ENCODE peak calls at places on chromosome 22, in five cellular contexts. E is GM12878, J is sigmoid colon, N is heart left ventricle, L is testis. K is an unnamed sample. For H3K9me3, the result is how much of the 10 kb centered on the place peaks cover.

GRCh38 chr22:20663137-20663828 is 110.6 kb upstream of the SERPIND1 start:
- DNase-seq in E (no peak), J (no peak), N (no peak), L (no peak), K (no peak)

GRCh38 chr22:42365337-42365865 is 66.8 kb downstream of the NFAM1 start:
- DNase-seq in E (no peak), J (peak), N (no peak), L (peak), K (peak)

GRCh38 chr22:44426981-44427380 is 71.1 kb downstream of the RTL6 start:
- DNase-seq in E (no peak), J (peak), N (no peak), L (no peak), K (no peak)

GRCh38 chr22:47370448-47371262 is 608.2 kb downstream of the TBC1D22A start:
- DNase-seq in E (no peak), J (no peak), N (no peak), L (peak), K (no peak)

GRCh38 chr22:31929126-31929928 is 15.0 kb upstream of the YWHAH start:
- DNase-seq in E (no peak), J (no peak), N (peak), L (no peak), K (no peak)

GRCh38 chr22:39292561-39293074 is 26.8 kb downstream of the RPL3 start:
- DNase-seq in E (no peak), J (peak), N (peak), L (peak), K (peak)

GRCh38 chr22:45159652-45160462 is 3.9 kb upstream of the NUP50 start:
- DNase-seq in E (no peak), J (no peak), N (no peak), L (no peak), K (peak)

GRCh38 chr22:43289976-43290663 is 53.1 kb downstream of the SCUBE1 start:
- DNase-seq in E (no peak), J (peak), N (peak), L (peak), K (peak)

GRCh38 chr22:47295982-47296381 is 533.5 kb downstream of the TBC1D22A start:
- DNase-seq in E (no peak), J (no peak), N (no peak), L (peak), K (no peak)

GRCh38 chr22:21762712-21763581 is 27.4 kb upstream of the YPEL1 start:
- DNase-seq in E (no peak), J (no peak), N (no peak), L (no peak), K (no peak)

GRCh38 chr22:41341012-41341411 is 39.7 kb downstream of the ZC3H7B start:
- DNase-seq in E (no peak), J (no peak), N (no peak), L (no peak), K (no peak)

GRCh38 chr22:41340357-41340756 is 39.0 kb downstream of the ZC3H7B start:
- DNase-seq in E (no peak), J (peak), N (peak), L (no peak), K (no peak)

GRCh38 chr22:41343300-41343699 is 38.4 kb upstream of the TEF start:
- DNase-seq in E (no peak), J (peak), N (no peak), L (no peak), K (no peak)

GRCh38 chr22:41343717-41344116 is 38.0 kb upstream of the TEF start:
- DNase-seq in E (no peak), J (no peak), N (peak), L (no peak), K (no peak)

DNA sequence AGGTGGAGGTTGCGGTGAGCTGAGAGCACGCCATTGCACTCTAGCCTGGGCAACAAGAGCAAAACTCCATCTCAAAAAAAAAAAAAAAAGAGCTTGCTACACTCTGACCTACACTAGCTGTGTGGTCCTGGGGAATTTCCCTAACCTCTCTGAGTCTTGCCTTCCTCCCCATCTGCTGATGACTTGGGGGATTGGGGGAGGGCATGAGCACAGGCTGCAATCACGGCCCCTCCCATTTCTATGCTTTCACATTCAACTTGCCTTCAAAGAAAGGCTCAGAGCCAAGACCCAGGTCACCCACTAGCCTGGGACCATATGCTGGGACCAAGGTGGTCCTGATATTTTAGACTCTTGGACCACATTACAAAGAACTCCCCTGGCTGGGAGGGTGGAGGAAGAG is 39.8 kb upstream of the TEF start:
- DNase-seq in E (peak), J (no peak), N (no peak), L (no peak), K (no peak)
- H3K9me3 ChIP-seq in E (under half), J (under half), N (under half), L (under half), K (under half)

GRCh38 chr22:37051629-37052385 is at the start of gene KCTD17:
- DNase-seq in E (no peak), J (peak), N (peak), L (peak), K (peak)
- TF ChIP-seq POLR2A in E (peak), J (no peak), N (no peak), L (no peak), K (no peak)

DNA sequence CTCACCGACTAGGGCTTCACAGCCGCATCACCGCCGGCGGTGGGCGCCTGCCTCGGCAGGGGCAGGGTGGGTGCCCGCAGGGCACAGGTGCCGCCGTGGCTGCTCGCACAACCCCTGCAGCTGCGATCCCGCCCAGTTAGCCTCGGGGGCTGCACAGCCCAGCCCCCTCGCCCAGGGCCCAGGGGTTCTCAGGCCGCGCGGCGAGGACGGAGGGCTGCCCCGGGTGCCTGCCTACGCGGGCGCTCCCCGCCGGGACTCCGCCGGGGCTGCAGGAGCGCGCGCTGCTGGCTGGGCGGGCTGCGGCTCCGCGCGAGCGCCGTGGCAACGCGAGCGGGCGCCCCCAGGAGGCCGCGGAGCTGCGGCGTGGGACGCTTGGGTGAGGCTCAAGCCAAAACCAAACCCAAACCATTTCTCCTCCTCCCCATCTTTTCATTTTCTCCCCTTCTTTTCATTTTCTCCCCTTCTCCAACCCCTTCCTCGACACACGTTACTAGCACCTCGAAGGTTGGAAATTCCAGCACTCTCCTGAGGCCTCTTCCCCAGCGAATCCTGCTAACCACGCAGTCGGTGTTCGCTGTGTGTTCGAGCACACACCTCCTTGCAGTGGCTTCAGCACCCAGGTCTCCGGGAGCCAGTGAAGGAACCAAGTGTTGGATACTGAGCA is at the start of gene MICAL3:
- DNase-seq in E (no peak), J (peak), N (peak), L (peak), K (peak)
- H3K27ac ChIP-seq in E (no peak), J (peak), N (peak), L (peak), K (peak)

GRCh38 chr22:30064172-30064571 is 16.1 kb upstream of the HORMAD2 start:
- DNase-seq in E (no peak), J (no peak), N (no peak), L (no peak), K (no peak)

GRCh38 chr22:30057375-30057774 is 22.9 kb upstream of the HORMAD2 start:
- DNase-seq in E (no peak), J (no peak), N (no peak), L (no peak), K (no peak)

GRCh38 chr22:30062934-30063333 is 17.3 kb upstream of the HORMAD2 start:
- DNase-seq in E (no peak), J (no peak), N (no peak), L (no peak), K (no peak)

DNA sequence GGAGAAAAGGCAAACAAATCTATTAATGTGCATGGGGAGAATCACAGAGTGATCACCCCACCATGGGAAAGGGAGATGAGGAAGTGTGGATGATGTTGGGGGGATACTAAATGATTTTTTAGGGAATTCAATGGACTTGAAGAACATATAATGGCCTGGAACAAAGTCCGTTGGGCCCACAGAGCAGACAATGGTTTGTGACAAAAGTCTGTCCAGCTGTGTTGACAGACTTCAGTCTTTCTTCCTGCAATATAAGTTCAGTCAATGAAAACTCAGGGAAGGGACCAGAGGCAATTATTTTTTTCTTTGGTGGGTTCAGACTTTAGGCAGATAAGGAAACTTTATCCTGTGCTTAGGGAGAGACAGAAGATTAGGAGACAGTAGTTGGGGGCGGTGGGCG is 18.0 kb upstream of the HORMAD2 start:
- DNase-seq in E (no peak), J (no peak), N (no peak), L (no peak), K (no peak)
- H3K9me3 ChIP-seq in E (under half), J (under half), N (under half), L (under half), K (under half)

GRCh38 chr22:23895599-23896144 is 1.5 kb downstream of the MIF start:
- DNase-seq in E (no peak), J (no peak), N (no peak), L (no peak), K (no peak)
- TF ChIP-seq POLR2A in E (peak), J (no peak), N (no peak), L (no peak), K (no peak)

DNA sequence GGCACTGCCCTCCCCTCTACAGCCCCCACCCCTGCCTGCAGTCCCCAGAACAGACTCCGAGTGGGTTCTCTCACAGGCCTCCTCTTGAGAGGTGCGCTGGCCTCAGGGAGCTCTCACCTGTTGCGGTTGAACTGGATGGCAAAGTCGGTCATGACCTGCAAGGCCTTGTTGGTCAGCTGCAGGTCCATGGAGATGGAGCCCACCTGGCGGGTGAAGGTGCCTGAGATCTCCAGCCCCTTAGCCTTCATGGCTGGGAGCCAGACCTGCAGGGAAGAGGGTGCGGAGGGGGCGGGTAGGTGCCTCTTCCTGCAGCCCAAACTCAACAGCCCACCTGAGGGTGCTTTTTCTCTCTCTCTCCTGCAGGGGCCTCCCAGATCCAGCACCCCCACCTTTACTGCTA is 18.7 kb upstream of the RASL10A start:
- DNase-seq in E (no peak), J (no peak), N (no peak), L (no peak), K (no peak)
- H3K27ac ChIP-seq in E (no peak), J (no peak), N (no peak), L (no peak), K (no peak)

DNA sequence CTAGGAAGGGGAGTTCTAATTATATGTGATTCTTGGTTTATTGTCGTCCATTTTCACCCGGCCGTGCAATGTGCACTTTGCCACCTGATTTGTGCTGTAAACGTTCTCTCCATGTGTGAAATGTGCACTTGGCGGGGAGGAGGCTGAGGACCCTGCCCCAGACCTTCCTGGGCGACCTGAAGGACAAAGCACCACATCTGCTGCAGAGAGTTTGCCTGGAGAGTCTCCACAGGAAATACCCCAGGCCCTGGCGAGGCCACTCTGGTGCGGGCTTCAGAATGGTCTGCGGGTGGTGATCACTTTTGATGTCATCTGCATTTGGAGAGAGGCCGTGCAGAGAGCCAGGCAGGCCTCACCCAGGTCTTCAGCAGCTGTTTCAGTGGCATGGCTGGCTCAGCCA is 224.7 kb downstream of the BRD1 start:
- DNase-seq in E (no peak), J (no peak), N (no peak), L (no peak), K (no peak)
- H3K9me3 ChIP-seq in E (under half), J (under half), N (under half), L (under half), K (under half)